ENCODE peak calls at places on chromosomes 1 and 21, in ten cellular contexts. W is OCI-LY7; X is nephron progenitor cell; G is progenitor cell of endocrine pancreas; U is CD8-positive, alpha-beta T cell; Q is cardiac muscle cell; O is mucosa of descending colon; N is RWPE1; J is BE2C; A is Panc1. E is an unnamed sample.

GRCh38 chr1:10497109-10497508 is 22.4 kb downstream of the PEX14 start:
- DNase-seq in G (no peak), W (no peak), O (no peak), J (no peak), N (no peak), X (no peak), A (no peak), Q (no peak), U (no peak), E (no peak)

GRCh38 chr21:45130324-45130774 is 56.0 kb downstream of the ADARB1 start:
- DNase-seq in G (no peak), A (no peak), U (no peak), X (no peak), W (no peak), O (no peak), J (no peak), Q (peak), N (peak), E (no peak)

GRCh38 chr1:74835046-74835445 is 102.1 kb downstream of the TYW3 start:
- DNase-seq in X (no peak), N (no peak), U (no peak), A (no peak), O (no peak), W (no peak), J (no peak), Q (no peak), G (no peak), E (no peak)

GRCh38 chr1:7795406-7795805 is 11.3 kb downstream of the PER3 start:
- DNase-seq in X (no peak), J (no peak), W (no peak), O (no peak), A (no peak), G (no peak), N (no peak), Q (no peak), U (no peak), E (no peak)

GRCh38 chr1:1109743-1110142 is 6.1 kb downstream of the C1orf159 start:
- DNase-seq in X (no peak), O (peak), N (no peak), Q (no peak), G (no peak), U (no peak), J (no peak), A (no peak), W (no peak), E (no peak)

GRCh38 chr1:62240651-62241050 is 46.0 kb downstream of the L1TD1 start:
- DNase-seq in A (no peak), X (no peak), G (no peak), Q (no peak), J (no peak), N (no peak), U (no peak), W (no peak), O (no peak), E (no peak)

GRCh38 chr1:79431341-79431740 is 424.8 kb upstream of the ADGRL4 start:
- DNase-seq in G (no peak), W (peak), Q (no peak), A (no peak), O (no peak), N (no peak), J (no peak), U (no peak), X (no peak), E (peak)

GRCh38 chr1:201898240-201898894 is 9.7 kb downstream of the SHISA4 start:
- DNase-seq in O (no peak), J (no peak), A (no peak), X (no peak), U (no peak), N (no peak), W (no peak), G (no peak), Q (no peak), E (no peak)

GRCh38 chr1:99146129-99146848 is 118.0 kb upstream of the PLPPR4 start:
- DNase-seq in W (no peak), J (no peak), O (no peak), Q (no peak), U (no peak), N (no peak), G (no peak), A (no peak), X (no peak), E (no peak)

GRCh38 chr1:1308756-1309524 is 543 bp downstream of the PUSL1 start:
- DNase-seq in W (peak), N (no peak), X (peak), O (peak), U (no peak), A (no peak), Q (no peak), G (no peak), J (no peak), E (no peak)

GRCh38 chr1:175218786-175219447 is 26.3 kb upstream of the KIAA0040 start:
- DNase-seq in N (peak), G (no peak), O (no peak), J (no peak), Q (no peak), A (no peak), X (no peak), U (no peak), W (no peak), E (no peak)

GRCh38 chr1:110164951-110165350 is 14.7 kb downstream of the SLC6A17 start:
- DNase-seq in A (no peak), U (no peak), X (no peak), Q (no peak), G (no peak), N (no peak), W (no peak), O (no peak), J (peak), E (no peak)

GRCh38 chr21:35294231-35294898 is 245.3 kb upstream of the RUNX1 start:
- DNase-seq in J (no peak), U (no peak), X (no peak), A (no peak), O (no peak), W (no peak), Q (no peak), G (no peak), N (no peak), E (no peak)

GRCh38 chr1:78688701-78689100 is 39.1 kb downstream of the IFI44 start:
- DNase-seq in Q (no peak), X (no peak), N (peak), W (no peak), U (no peak), O (no peak), J (no peak), G (no peak), A (peak), E (no peak)

GRCh38 chr1:66003690-66004089 is 211.0 kb downstream of the PDE4B start:
- DNase-seq in U (no peak), W (no peak), X (no peak), Q (no peak), A (no peak), N (no peak), O (no peak), J (no peak), G (no peak), E (no peak)

GRCh38 chr1:164588388-164589341 is 29.7 kb downstream of the PBX1 start:
- DNase-seq in W (no peak), A (no peak), U (no peak), O (peak), N (no peak), G (peak), J (peak), X (peak), Q (peak), E (no peak)

GRCh38 chr1:116532698-116533424 is 38.0 kb downstream of the CD58 start:
- DNase-seq in Q (no peak), U (no peak), W (no peak), J (no peak), O (peak), G (no peak), A (no peak), X (no peak), N (no peak), E (no peak)

GRCh38 chr1:41739061-41739955 is 179.4 kb downstream of the HIVEP3 start:
- DNase-seq in A (no peak), U (peak), G (no peak), J (no peak), X (peak), Q (no peak), W (no peak), N (no peak), O (peak), E (no peak)

GRCh38 chr21:15617968-15618367 is 111.8 kb upstream of the USP25 start:
- DNase-seq in X (no peak), W (no peak), A (no peak), U (no peak), G (no peak), Q (no peak), O (no peak), J (no peak), N (peak), E (no peak)

GRCh38 chr1:93979718-93980319 is 70.6 kb upstream of the GCLM start:
- DNase-seq in Q (no peak), O (no peak), J (no peak), A (no peak), U (no peak), W (no peak), X (no peak), G (no peak), N (no peak), E (peak)

DNA sequence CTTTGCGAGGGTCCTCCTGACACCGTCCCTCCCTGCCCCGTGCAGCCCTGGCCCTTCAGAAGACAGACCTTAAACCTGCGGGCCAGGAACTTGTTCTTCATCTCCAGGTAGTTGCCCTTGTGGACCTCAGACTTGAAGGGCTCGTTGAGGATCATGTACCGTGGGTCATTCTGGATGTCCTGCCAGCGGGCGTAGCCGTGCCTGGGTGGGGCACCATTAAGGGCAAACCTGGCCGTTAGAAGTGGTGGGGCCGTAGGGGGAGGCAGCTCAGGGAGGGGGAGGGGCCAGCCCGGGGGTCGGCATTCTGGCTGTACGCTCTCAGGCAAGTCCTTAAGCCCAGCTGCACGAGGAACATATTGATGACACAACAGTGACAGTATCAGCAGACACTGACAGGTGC is 64.6 kb downstream of the KCNAB2 start:
- DNase-seq in A (no peak), G (no peak), U (no peak), O (peak), J (no peak), X (no peak), W (no peak), N (no peak), Q (no peak), E (peak)
- TF ChIP-seq CTCF in A (no peak), G (no peak), U (no peak), O (no peak), J (no peak), X (no peak), W (no peak), N (no peak), Q (no peak), E (no peak)

DNA sequence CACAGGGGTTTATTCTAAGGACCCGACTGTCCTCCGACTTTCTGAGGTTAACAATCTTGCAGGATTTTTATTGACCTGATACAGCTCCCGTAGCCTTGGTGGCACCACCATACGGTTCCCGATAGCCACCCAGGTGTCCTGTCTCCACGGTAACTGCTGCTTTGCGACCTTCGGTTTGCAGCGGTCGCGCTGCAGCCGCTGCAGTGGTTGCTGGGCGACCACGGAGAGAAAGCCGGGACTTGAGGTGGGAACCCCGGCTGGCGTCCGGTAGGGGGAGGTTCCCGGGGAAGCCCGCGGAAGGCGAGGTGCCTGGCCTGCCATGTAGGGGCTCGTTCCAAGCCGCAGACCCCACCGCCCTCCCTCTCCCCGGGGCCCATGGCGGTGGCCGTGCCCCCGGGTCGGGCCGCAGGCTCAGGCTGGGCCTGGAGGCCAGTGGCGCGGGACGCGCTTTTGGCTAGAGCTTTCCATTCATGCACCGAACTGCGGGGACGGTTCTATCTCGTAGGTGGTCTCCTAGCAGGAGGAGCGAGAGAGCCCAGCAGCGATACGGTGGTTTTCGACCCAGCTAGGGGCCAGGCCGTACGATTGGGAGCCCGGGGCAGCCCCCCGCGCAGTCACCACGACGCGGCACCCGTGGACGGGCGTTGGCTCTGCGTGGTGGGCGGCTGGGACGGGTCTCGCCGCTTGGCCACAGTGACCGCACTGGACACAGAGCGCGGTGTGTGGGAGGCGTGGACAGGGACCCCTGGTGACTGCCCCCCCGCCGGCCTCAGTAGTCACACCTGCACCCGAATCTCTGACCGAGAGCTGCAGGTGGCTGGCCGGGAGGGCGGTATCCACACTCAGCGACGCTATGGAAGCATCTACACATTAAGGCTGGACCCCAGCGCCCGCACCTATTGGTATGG is at the start of gene KLHDC9:
- DNase-seq in U (peak), X (peak), N (peak), W (peak), J (peak), Q (peak), O (peak), G (peak), A (peak), E (peak)
- TF ChIP-seq CTCF in U (no peak), X (peak), N (no peak), W (no peak), J (no peak), Q (peak), O (peak), G (peak), A (no peak), E (no peak)

GRCh38 chr1:16043950-16044349 is 368 bp downstream of the CLCNKB start:
- DNase-seq in G (no peak), W (no peak), U (no peak), A (no peak), Q (no peak), N (no peak), J (no peak), O (no peak), X (no peak), E (no peak)

GRCh38 chr1:16043521-16043920 is at the start of gene CLCNKB:
- DNase-seq in W (no peak), G (no peak), Q (no peak), A (no peak), O (no peak), J (no peak), X (no peak), N (no peak), U (no peak), E (no peak)

GRCh38 chr1:16041200-16041599 is 2.4 kb upstream of the CLCNKB start:
- DNase-seq in N (no peak), J (no peak), O (no peak), U (no peak), X (no peak), A (no peak), W (no peak), G (no peak), Q (no peak), E (no peak)

GRCh38 chr1:16038620-16038912 is 5.0 kb upstream of the CLCNKB start:
- DNase-seq in A (no peak), G (no peak), O (no peak), N (peak), X (no peak), Q (no peak), J (no peak), W (no peak), U (no peak), E (no peak)

DNA sequence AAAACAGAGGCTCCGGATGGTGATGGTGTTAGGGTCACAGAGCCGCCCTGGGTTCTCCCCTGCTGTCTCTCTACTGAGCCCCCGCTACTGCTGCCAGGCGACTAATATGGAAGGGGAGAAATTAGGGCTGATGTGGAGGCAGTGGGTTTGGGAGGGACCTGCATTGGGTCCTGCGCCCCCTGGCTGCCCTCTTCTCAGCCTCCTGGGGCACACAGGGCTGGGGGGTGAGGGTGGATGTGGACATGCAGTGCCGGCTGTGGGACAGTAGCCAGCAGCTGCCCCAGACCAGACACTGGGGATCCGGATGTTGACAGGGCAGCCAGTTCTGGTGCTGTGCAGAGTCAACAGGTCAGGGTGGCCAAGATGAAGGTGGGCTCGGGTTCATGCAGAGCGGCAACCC is 1.5 kb upstream of the CLCNKB start:
- DNase-seq in X (no peak), N (no peak), W (peak), Q (no peak), J (no peak), A (no peak), U (no peak), G (no peak), O (no peak), E (no peak)
- TF ChIP-seq CTCF in X (no peak), N (no peak), W (peak), Q (peak), J (no peak), A (peak), U (no peak), G (no peak), O (no peak), E (no peak)

DNA sequence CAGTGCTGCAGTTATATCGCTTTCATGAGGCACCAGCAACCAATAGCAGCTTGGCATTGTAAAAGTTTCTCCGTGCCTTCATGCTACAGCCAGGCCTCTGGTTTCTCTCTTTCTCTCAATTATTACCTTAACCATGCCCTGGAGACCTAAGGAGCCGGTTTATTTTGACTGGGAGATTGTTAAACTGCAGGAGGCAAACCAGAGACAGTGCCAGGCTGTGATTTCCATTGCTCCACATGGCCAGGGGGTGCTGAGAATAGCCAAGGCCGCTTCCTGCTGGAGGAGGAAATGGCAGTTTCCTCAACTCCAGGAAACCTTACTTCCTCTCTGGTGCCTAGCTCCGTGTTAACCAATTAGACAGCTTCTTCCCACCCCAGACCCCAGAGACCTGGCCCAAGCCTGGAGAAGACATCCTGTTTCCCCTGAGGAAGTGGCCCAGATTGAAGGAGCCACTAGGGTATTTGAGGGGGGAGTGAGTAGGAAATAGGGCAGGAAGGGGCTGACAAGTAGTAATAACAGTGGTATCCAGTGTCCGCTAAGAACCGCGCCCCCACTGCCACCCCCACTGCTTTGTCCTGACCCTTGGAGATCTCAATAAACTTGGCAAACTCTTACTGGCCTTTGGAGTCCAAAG is 161.2 kb downstream of the PLPP3 start:
- DNase-seq in U (no peak), W (no peak), X (no peak), J (no peak), A (no peak), O (no peak), Q (no peak), N (no peak), G (no peak), E (no peak)
- TF ChIP-seq CTCF in U (no peak), W (no peak), X (no peak), J (no peak), A (no peak), O (no peak), Q (no peak), N (no peak), G (no peak), E (no peak)

DNA sequence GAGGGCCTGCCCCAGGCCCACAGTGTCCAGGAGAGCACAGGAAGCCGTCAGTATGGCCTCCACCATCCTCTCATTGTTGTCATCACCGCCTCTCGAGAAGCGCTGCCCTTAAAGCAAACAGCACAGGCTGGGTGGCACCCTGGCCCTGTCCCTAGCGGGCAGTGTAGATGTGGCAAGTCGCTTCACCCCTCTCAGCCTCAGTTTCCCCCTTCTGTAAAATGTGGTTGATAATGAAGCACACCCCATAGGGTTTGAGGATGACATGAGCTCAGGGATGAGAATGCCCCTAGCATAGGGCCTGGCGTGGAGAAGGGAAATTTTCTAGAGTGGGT is 13.4 kb downstream of the PLA2G2F start:
- DNase-seq in W (no peak), O (no peak), U (no peak), N (no peak), J (no peak), Q (no peak), X (no peak), A (no peak), G (no peak), E (no peak)
- TF ChIP-seq CTCF in W (no peak), O (no peak), U (peak), N (peak), J (no peak), Q (peak), X (peak), A (peak), G (no peak), E (peak)

GRCh38 chr1:28176492-28177470 is at the start of gene PTAFR:
- DNase-seq in G (no peak), X (no peak), J (no peak), A (no peak), O (no peak), W (peak), N (no peak), U (no peak), Q (no peak), E (no peak)
- TF ChIP-seq CTCF in G (no peak), X (no peak), J (no peak), A (no peak), O (no peak), W (peak), N (no peak), U (no peak), Q (no peak), E (no peak)

E was measured in glutamatergic neuron.